ENCODE peak calls at places on chromosome 1, in six cellular contexts. R is GM23248, F is tibial nerve, M is GM23338, P is IMR-90, X is caudate nucleus. L is an unnamed sample.

GRCh38 chr1:170360601-170361000 is 171.4 kb upstream of the GORAB start:
- DNase-seq in R (no peak), F (no peak), M (no peak), P (no peak), X (no peak), L (no peak)

GRCh38 chr1:114522264-114522575 is 11.2 kb upstream of the TRIM33 start:
- DNase-seq in R (no peak), F (no peak), M (no peak), P (no peak), X (no peak), L (no peak)

GRCh38 chr1:151547119-151547899 is 7.2 kb downstream of the TUFT1 start:
- DNase-seq in R (peak), F (no peak), M (peak), P (peak), X (no peak), L (no peak)

GRCh38 chr1:26041401-26041800 is 4.5 kb downstream of the SLC30A2 start:
- DNase-seq in R (no peak), F (no peak), M (no peak), P (no peak), X (no peak), L (no peak)

GRCh38 chr1:59041878-59042277 is 255.0 kb upstream of the FGGY start:
- DNase-seq in R (peak), F (no peak), M (no peak), P (peak), X (no peak), L (no peak)

GRCh38 chr1:41742219-41742618 is 176.5 kb downstream of the HIVEP3 start:
- DNase-seq in R (peak), F (no peak), M (no peak), P (peak), X (no peak), L (no peak)

GRCh38 chr1:186930248-186930647 is 101.5 kb downstream of the PLA2G4A start:
- DNase-seq in R (peak), F (no peak), M (no peak), P (peak), X (no peak), L (no peak)

GRCh38 chr1:101371259-101371658 is 134.4 kb downstream of the S1PR1 start:
- DNase-seq in R (peak), F (no peak), M (no peak), P (peak), X (no peak), L (no peak)

GRCh38 chr1:204567067-204567466 is 50.9 kb downstream of the MDM4 start:
- DNase-seq in R (no peak), F (no peak), M (no peak), P (no peak), X (no peak), L (no peak)

GRCh38 chr1:158180741-158181576 is at the start of gene CD1D:
- DNase-seq in R (peak), F (no peak), M (peak), P (no peak), X (peak), L (no peak)

GRCh38 chr1:205601209-205601608 is 30.6 kb downstream of the ELK4 start:
- DNase-seq in R (no peak), F (no peak), M (no peak), P (no peak), X (no peak), L (no peak)

GRCh38 chr1:219745070-219745469 is 132.2 kb upstream of the ZC3H11B start:
- DNase-seq in R (no peak), F (no peak), M (no peak), P (no peak), X (no peak), L (no peak)

GRCh38 chr1:212203611-212204010 is 81.6 kb upstream of the PPP2R5A start:
- DNase-seq in R (no peak), F (no peak), M (no peak), P (no peak), X (peak), L (no peak)

GRCh38 chr1:108813326-108813725 is 43.6 kb downstream of the AKNAD1 start:
- DNase-seq in R (no peak), F (no peak), M (no peak), P (no peak), X (no peak), L (no peak)

GRCh38 chr1:17874665-17875064 is 119.5 kb downstream of the ACTL8 start:
- DNase-seq in R (peak), F (no peak), M (peak), P (peak), X (no peak), L (no peak)

GRCh38 chr1:94873520-94874351 is 53.2 kb downstream of the CNN3 start:
- DNase-seq in R (peak), F (no peak), M (no peak), P (peak), X (peak), L (no peak)

GRCh38 chr1:204102719-204103118 is 29.8 kb downstream of the SOX13 start:
- DNase-seq in R (peak), F (no peak), M (no peak), P (no peak), X (no peak), L (no peak)

GRCh38 chr1:109243860-109244552 is 5.3 kb upstream of the CELSR2 start:
- DNase-seq in R (no peak), F (no peak), M (no peak), P (no peak), X (no peak), L (no peak)

GRCh38 chr1:177948336-177948972 is 21.4 kb downstream of the SEC16B start:
- DNase-seq in R (peak), F (peak), M (peak), P (peak), X (peak), L (no peak)

GRCh38 chr1:78601068-78601467 is 19.2 kb upstream of the IFI44L start:
- DNase-seq in R (no peak), F (no peak), M (no peak), P (no peak), X (no peak), L (no peak)

GRCh38 chr1:38990746-38991637 is at the start of gene AKIRIN1:
- DNase-seq in R (peak), F (peak), M (peak), P (peak), X (peak), L (peak)

GRCh38 chr1:167575649-167576048 is 22.1 kb upstream of the CREG1 start:
- DNase-seq in R (no peak), F (no peak), M (no peak), P (no peak), X (no peak), L (no peak)

GRCh38 chr1:238779676-238780075 is 606.7 kb upstream of the CHRM3 start:
- DNase-seq in R (no peak), F (no peak), M (no peak), P (no peak), X (no peak), L (no peak)

GRCh38 chr1:25503551-25504426 is 39.6 kb upstream of the LDLRAP1 start:
- DNase-seq in R (peak), F (no peak), M (peak), P (no peak), X (peak), L (peak)

GRCh38 chr1:206744683-206745082 is 25.9 kb upstream of the IL19 start:
- DNase-seq in R (peak), F (no peak), M (no peak), P (peak), X (no peak), L (no peak)

GRCh38 chr1:29469457-29469856 is 233.1 kb downstream of the PTPRU start:
- DNase-seq in R (peak), F (no peak), M (no peak), P (no peak), X (peak), L (no peak)

GRCh38 chr1:150560011-150560438 is 10.8 kb downstream of the ADAMTSL4 start:
- DNase-seq in R (peak), F (peak), M (peak), P (no peak), X (peak), L (peak)

GRCh38 chr1:226185153-226186036 is 1.1 kb downstream of the ACBD3 start:
- DNase-seq in R (peak), F (no peak), M (no peak), P (peak), X (no peak), L (no peak)

GRCh38 chr1:51622455-51622913 is 5.6 kb downstream of the OSBPL9 start:
- DNase-seq in R (peak), F (no peak), M (peak), P (peak), X (no peak), L (no peak)

GRCh38 chr1:221161571-221162041 is 282.4 kb downstream of the HLX start:
- DNase-seq in R (peak), F (no peak), M (no peak), P (peak), X (no peak), L (no peak)

GRCh38 chr1:75725861-75726361 is 1.4 kb downstream of the ACADM start:
- DNase-seq in R (peak), F (no peak), M (peak), P (no peak), X (no peak), L (no peak)

GRCh38 chr1:237705462-237705861 is 185.3 kb downstream of the ZP4 start:
- DNase-seq in R (no peak), F (no peak), M (no peak), P (no peak), X (no peak), L (no peak)

GRCh38 chr1:156840186-156840585 is 18.7 kb downstream of the INSRR start:
- DNase-seq in R (no peak), F (no peak), M (no peak), P (no peak), X (no peak), L (no peak)

GRCh38 chr1:165161130-165161529 is 195.4 kb downstream of the LMX1A start:
- DNase-seq in R (no peak), F (no peak), M (no peak), P (no peak), X (peak), L (no peak)

GRCh38 chr1:165168466-165168865 is 188.0 kb downstream of the LMX1A start:
- DNase-seq in R (no peak), F (no peak), M (no peak), P (no peak), X (no peak), L (no peak)

DNA sequence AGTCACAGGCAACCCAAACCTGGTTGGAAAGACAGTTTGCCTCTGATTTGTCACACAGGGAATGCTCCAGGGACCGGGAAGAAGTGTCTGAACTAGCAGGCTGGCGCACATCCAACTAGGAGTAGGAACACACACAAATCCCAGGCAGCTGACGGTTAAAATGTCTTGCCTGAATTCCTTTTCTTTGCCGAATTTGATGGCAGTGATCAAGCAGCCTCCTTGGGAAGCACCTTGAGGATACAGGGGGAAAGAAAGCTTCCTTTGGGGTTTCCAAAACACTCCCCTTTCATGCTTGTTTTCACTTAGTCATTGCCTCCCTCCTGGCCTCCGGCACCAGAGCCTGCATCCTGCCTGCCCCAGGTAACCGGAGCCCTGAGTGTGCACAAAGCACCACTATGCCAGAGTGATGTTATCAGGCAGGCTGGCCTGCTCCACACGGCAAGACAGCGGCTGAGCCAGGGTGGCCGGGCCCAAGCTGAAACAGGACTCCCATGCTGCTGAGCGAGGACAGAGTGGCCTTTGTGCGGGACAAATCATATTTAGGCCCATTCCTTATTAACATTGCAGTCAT is 193.8 kb downstream of the LMX1A start:
- DNase-seq in R (peak), F (no peak), M (peak), P (no peak), X (no peak), L (no peak)
- H3K27ac ChIP-seq in R (no peak), F (no peak), M (no peak), P (no peak), X (no peak), L (no peak)

GRCh38 chr1:44594871-44595735 is 79.2 kb downstream of the TMEM53 start:
- DNase-seq in R (peak), F (peak), M (peak), P (peak), X (peak), L (peak)
- H3K27ac ChIP-seq in R (no peak), F (no peak), M (no peak), P (no peak), X (peak), L (no peak)

GRCh38 chr1:229108598-229109201 is 162.2 kb upstream of the RAB4A start:
- DNase-seq in R (no peak), F (no peak), M (peak), P (no peak), X (peak), L (no peak)
- H3K27ac ChIP-seq in R (no peak), F (peak), M (no peak), P (no peak), X (peak), L (no peak)

DNA sequence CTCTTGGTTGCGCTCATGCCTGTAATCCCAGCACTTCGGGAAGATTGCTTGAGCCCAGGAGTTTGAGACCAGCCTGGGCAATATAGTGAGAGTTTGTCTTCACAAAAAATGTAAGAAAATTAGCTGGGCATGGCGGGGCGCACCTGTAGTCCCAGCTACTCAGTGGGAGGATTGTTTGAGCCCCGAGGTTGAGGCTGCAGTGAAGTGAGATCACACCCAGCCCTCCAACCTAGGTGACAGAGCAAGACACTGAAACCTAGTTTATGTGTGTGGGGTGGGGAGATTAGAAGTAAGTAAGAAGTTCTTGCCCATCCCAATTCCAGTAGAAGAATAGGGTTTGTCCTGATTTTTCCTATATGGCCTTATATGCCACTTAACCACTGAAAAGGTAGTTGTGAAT is 2.0 kb downstream of the RPL5 start:
- DNase-seq in R (no peak), F (no peak), M (no peak), P (no peak), X (no peak), L (no peak)
- H3K27ac ChIP-seq in R (peak), F (peak), M (peak), P (no peak), X (no peak), L (peak)

GRCh38 chr1:222918746-222919477 is 104.1 kb downstream of the DISP1 start:
- DNase-seq in R (peak), F (no peak), M (no peak), P (no peak), X (no peak), L (no peak)
- H3K27ac ChIP-seq in R (peak), F (no peak), M (no peak), P (no peak), X (no peak), L (no peak)

DNA sequence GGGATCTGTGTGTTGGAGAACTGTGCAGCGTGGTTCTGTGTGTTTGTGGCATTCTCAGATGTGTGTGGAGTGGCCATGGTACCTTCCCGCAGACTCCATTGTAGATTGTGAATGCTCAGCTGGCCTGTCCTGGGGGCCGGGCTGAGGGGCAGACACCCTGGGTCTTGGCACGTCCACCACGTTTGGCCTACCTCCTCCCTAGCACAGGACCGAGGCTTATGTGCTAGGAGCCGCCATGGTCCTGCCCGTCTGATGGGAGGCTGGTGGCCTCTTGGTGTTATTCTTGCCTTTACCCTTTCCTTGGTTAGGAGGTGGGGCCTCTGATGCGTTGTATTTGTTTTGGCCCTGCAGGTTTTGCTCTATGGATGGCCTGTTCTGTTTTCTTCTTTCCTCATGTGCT is 25.1 kb downstream of the SNAP47 start:
- DNase-seq in R (no peak), F (no peak), M (no peak), P (no peak), X (no peak), L (no peak)
- H3K27ac ChIP-seq in R (peak), F (peak), M (no peak), P (peak), X (peak), L (no peak)

L was measured in CD4-positive, alpha-beta T cell.